ENCODE peak calls at places on chromosomes 5 and 9, in seven cellular contexts. One of them, this sample, is unnamed.

GRCh38 chr9:110282767-110283136 is 26.4 kb upstream of the TXN start:
- DNase-seq in WERI-Rb-1: no peak
- DNase-seq in chondrocyte: no peak
- DNase-seq in lower lobe of right lung: no peak
- DNase-seq in WTC11: no peak
- DNase-seq in HL-60: no peak
- DNase-seq in HFFc6: no peak
- DNase-seq in this sample: no peak

GRCh38 chr5:15249152-15249551 is 250.8 kb upstream of the FBXL7 start:
- DNase-seq in WERI-Rb-1: no peak
- DNase-seq in chondrocyte: no peak
- DNase-seq in lower lobe of right lung: no peak
- DNase-seq in WTC11: no peak
- DNase-seq in HL-60: no peak
- DNase-seq in HFFc6: peak; percentile 32
- DNase-seq in this sample: no peak

GRCh38 chr5:95822038-95822407 is 503 bp downstream of the GLRX start:
- DNase-seq in WERI-Rb-1: peak; percentile 65
- DNase-seq in chondrocyte: no peak
- DNase-seq in lower lobe of right lung: peak; percentile 78
- DNase-seq in WTC11: peak; percentile 36
- DNase-seq in HL-60: no peak
- DNase-seq in HFFc6: peak; percentile 16
- DNase-seq in this sample: peak; percentile 55

GRCh38 chr9:33132249-33132772 is 34.8 kb downstream of the B4GALT1 start:
- DNase-seq in WERI-Rb-1: no peak
- DNase-seq in chondrocyte: no peak
- DNase-seq in lower lobe of right lung: no peak
- DNase-seq in WTC11: no peak
- DNase-seq in HL-60: no peak
- DNase-seq in HFFc6: peak; percentile 83
- DNase-seq in this sample: no peak

GRCh38 chr5:153818626-153819025 is 220.1 kb downstream of the FAM114A2 start:
- DNase-seq in WERI-Rb-1: no peak
- DNase-seq in chondrocyte: no peak
- DNase-seq in lower lobe of right lung: no peak
- DNase-seq in WTC11: no peak
- DNase-seq in HL-60: no peak
- DNase-seq in HFFc6: peak; percentile 8
- DNase-seq in this sample: no peak

GRCh38 chr5:7245401-7245800 is 150.5 kb upstream of the ADCY2 start:
- DNase-seq in WERI-Rb-1: no peak
- DNase-seq in chondrocyte: no peak
- DNase-seq in lower lobe of right lung: no peak
- DNase-seq in WTC11: no peak
- DNase-seq in HL-60: no peak
- DNase-seq in HFFc6: no peak
- DNase-seq in this sample: no peak

GRCh38 chr5:171580506-171581265 is 161.2 kb downstream of the FGF18 start:
- DNase-seq in WERI-Rb-1: no peak
- DNase-seq in chondrocyte: no peak
- DNase-seq in lower lobe of right lung: no peak
- DNase-seq in WTC11: no peak
- DNase-seq in HL-60: no peak
- DNase-seq in HFFc6: no peak
- DNase-seq in this sample: no peak

GRCh38 chr9:120531683-120532300 is 48.2 kb downstream of the CDK5RAP2 start:
- DNase-seq in WERI-Rb-1: peak; percentile 44
- DNase-seq in chondrocyte: no peak
- DNase-seq in lower lobe of right lung: no peak
- DNase-seq in WTC11: peak; percentile 33
- DNase-seq in HL-60: peak; percentile 33
- DNase-seq in HFFc6: peak; percentile 26
- DNase-seq in this sample: peak; percentile 41

GRCh38 chr9:87857948-87858335 is 24.7 kb upstream of the SPATA31E1 start:
- DNase-seq in WERI-Rb-1: no peak
- DNase-seq in chondrocyte: no peak
- DNase-seq in lower lobe of right lung: no peak
- DNase-seq in WTC11: no peak
- DNase-seq in HL-60: no peak
- DNase-seq in HFFc6: no peak
- DNase-seq in this sample: no peak

GRCh38 chr9:93110400-93110855 is 14.4 kb downstream of the CARD19 start:
- DNase-seq in WERI-Rb-1: no peak
- DNase-seq in chondrocyte: peak; percentile 86
- DNase-seq in lower lobe of right lung: peak; percentile 51
- DNase-seq in WTC11: no peak
- DNase-seq in HL-60: no peak
- DNase-seq in HFFc6: no peak
- DNase-seq in this sample: no peak

GRCh38 chr9:92141144-92142129 is 26.2 kb upstream of the SPTLC1 start:
- DNase-seq in WERI-Rb-1: no peak
- DNase-seq in chondrocyte: no peak
- DNase-seq in lower lobe of right lung: no peak
- DNase-seq in WTC11: peak; percentile 59
- DNase-seq in HL-60: no peak
- DNase-seq in HFFc6: no peak
- DNase-seq in this sample: peak; percentile 64

GRCh38 chr9:128280084-128280622 is 4.1 kb downstream of the SWI5 start:
- DNase-seq in WERI-Rb-1: no peak
- DNase-seq in chondrocyte: no peak
- DNase-seq in lower lobe of right lung: no peak
- DNase-seq in WTC11: no peak
- DNase-seq in HL-60: peak; percentile 90
- DNase-seq in HFFc6: no peak
- DNase-seq in this sample: no peak

GRCh38 chr9:90900130-90900529 is 98.5 kb downstream of the SYK start:
- DNase-seq in WERI-Rb-1: no peak
- DNase-seq in chondrocyte: no peak
- DNase-seq in lower lobe of right lung: no peak
- DNase-seq in WTC11: no peak
- DNase-seq in HL-60: no peak
- DNase-seq in HFFc6: peak; percentile 22
- DNase-seq in this sample: peak; percentile 49
- TF ChIP-seq CTCF in WERI-Rb-1: peak; percentile 37
- TF ChIP-seq CTCF in chondrocyte: peak; percentile 57
- TF ChIP-seq CTCF in lower lobe of right lung: no peak
- TF ChIP-seq CTCF in WTC11: no peak
- TF ChIP-seq CTCF in HL-60: no peak
- TF ChIP-seq CTCF in HFFc6: peak; percentile 64
- TF ChIP-seq CTCF in this sample: peak; percentile 57

DNA sequence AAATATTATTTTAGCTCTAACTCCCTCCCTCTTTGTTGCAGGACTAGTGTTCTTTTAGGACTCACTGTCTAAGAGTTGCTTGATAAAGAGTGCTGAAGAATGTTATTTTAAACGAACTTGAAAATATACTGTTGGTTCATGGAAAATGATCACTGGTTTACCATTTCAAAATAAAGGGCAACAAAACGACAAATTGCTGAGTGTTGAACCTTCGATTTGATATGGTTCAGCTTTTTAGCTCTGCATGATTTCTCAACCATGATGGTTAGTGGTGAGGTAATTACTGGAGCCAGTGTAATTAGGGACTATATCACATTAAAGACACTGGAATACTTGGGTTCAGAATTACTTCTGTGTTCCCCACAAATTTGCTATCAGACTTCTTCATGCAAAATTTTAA is 87.9 kb upstream of the ADAMTSL1 start:
- DNase-seq in WERI-Rb-1: no peak
- DNase-seq in chondrocyte: no peak
- DNase-seq in lower lobe of right lung: no peak
- DNase-seq in WTC11: no peak
- DNase-seq in HL-60: no peak
- DNase-seq in HFFc6: no peak
- DNase-seq in this sample: no peak
- TF ChIP-seq CTCF in WERI-Rb-1: no peak
- TF ChIP-seq CTCF in chondrocyte: no peak
- TF ChIP-seq CTCF in lower lobe of right lung: no peak
- TF ChIP-seq CTCF in WTC11: no peak
- TF ChIP-seq CTCF in HL-60: no peak
- TF ChIP-seq CTCF in HFFc6: no peak
- TF ChIP-seq CTCF in this sample: no peak

GRCh38 chr5:66498791-66499207 is 97.4 kb upstream of the MAST4 start:
- DNase-seq in WERI-Rb-1: peak; percentile 32
- DNase-seq in chondrocyte: no peak
- DNase-seq in lower lobe of right lung: no peak
- DNase-seq in WTC11: no peak
- DNase-seq in HL-60: no peak
- DNase-seq in HFFc6: no peak
- DNase-seq in this sample: no peak

GRCh38 chr5:66494437-66494836 is 101.8 kb upstream of the MAST4 start:
- DNase-seq in WERI-Rb-1: peak; percentile 16
- DNase-seq in chondrocyte: no peak
- DNase-seq in lower lobe of right lung: no peak
- DNase-seq in WTC11: peak; percentile 81
- DNase-seq in HL-60: no peak
- DNase-seq in HFFc6: no peak
- DNase-seq in this sample: peak; percentile 79
- TF ChIP-seq CTCF in WERI-Rb-1: peak; percentile 62
- TF ChIP-seq CTCF in chondrocyte: no peak
- TF ChIP-seq CTCF in lower lobe of right lung: no peak
- TF ChIP-seq CTCF in WTC11: peak; percentile 60
- TF ChIP-seq CTCF in HL-60: no peak
- TF ChIP-seq CTCF in HFFc6: no peak
- TF ChIP-seq CTCF in this sample: peak; percentile 85

DNA sequence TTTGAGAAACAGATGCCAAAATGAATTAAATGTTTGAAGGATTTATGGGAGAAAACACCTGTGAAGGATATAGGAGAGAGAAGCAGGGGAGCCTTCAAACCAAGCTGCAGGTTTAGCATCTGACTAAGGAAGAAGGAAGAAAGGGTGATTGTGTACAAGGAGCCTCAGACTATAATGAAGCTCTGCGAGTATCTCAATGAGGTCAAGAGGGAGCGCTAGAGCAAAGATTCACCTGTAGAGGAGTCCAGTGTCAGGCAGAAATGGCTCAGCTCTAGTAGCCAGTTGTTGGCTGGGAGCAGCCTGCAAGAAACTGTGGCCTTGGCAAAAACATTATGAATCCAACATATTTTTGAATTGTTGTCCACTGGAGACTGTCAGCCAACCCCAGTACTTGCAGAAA is 20.0 kb upstream of the GHR start:
- DNase-seq in WERI-Rb-1: no peak
- DNase-seq in chondrocyte: no peak
- DNase-seq in lower lobe of right lung: no peak
- DNase-seq in WTC11: no peak
- DNase-seq in HL-60: no peak
- DNase-seq in HFFc6: no peak
- DNase-seq in this sample: no peak
- TF ChIP-seq CTCF in WERI-Rb-1: no peak
- TF ChIP-seq CTCF in chondrocyte: no peak
- TF ChIP-seq CTCF in lower lobe of right lung: no peak
- TF ChIP-seq CTCF in WTC11: no peak
- TF ChIP-seq CTCF in HL-60: no peak
- TF ChIP-seq CTCF in HFFc6: no peak
- TF ChIP-seq CTCF in this sample: peak; percentile 21

DNA sequence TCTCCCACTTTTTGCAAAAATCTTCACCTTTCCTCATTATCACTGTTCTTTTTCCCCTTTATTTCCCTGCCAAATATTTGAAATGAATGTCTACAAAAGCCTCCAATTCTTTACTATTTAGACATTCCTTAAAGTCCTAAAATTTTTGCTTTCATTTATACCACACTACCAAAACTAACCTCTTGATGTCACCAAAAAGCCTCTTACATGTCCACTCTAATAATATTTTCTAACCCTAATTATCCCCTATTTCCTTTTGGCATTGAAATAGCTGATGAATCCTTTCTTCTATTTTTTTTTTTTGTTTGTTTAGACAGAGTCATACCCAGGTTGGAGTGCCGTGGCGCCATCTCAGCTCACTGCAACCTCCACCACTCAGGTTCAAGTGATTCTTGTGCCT is 32.3 kb upstream of the NRG2 start:
- DNase-seq in WERI-Rb-1: no peak
- DNase-seq in chondrocyte: no peak
- DNase-seq in lower lobe of right lung: no peak
- DNase-seq in WTC11: no peak
- DNase-seq in HL-60: no peak
- DNase-seq in HFFc6: peak; percentile 25
- DNase-seq in this sample: no peak
- TF ChIP-seq CTCF in WERI-Rb-1: no peak
- TF ChIP-seq CTCF in chondrocyte: peak; percentile 66
- TF ChIP-seq CTCF in lower lobe of right lung: peak; percentile 21
- TF ChIP-seq CTCF in WTC11: no peak
- TF ChIP-seq CTCF in HL-60: no peak
- TF ChIP-seq CTCF in HFFc6: peak; percentile 68
- TF ChIP-seq CTCF in this sample: peak; percentile 41

GRCh38 chr5:137753986-137754235 is 252 bp downstream of the HNRNPA0 start:
- DNase-seq in WERI-Rb-1: no peak
- DNase-seq in chondrocyte: no peak
- DNase-seq in lower lobe of right lung: no peak
- DNase-seq in WTC11: no peak
- DNase-seq in HL-60: no peak
- DNase-seq in HFFc6: no peak
- DNase-seq in this sample: no peak
- TF ChIP-seq CTCF in WERI-Rb-1: no peak
- TF ChIP-seq CTCF in chondrocyte: no peak
- TF ChIP-seq CTCF in lower lobe of right lung: no peak
- TF ChIP-seq CTCF in WTC11: no peak
- TF ChIP-seq CTCF in HL-60: no peak
- TF ChIP-seq CTCF in HFFc6: no peak
- TF ChIP-seq CTCF in this sample: no peak

GRCh38 chr9:1875251-1875851 is 139.8 kb upstream of the SMARCA2 start:
- DNase-seq in WERI-Rb-1: no peak
- DNase-seq in chondrocyte: no peak
- DNase-seq in lower lobe of right lung: no peak
- DNase-seq in WTC11: no peak
- DNase-seq in HL-60: no peak
- DNase-seq in HFFc6: no peak
- DNase-seq in this sample: no peak

GRCh38 chr9:1870915-1871314 is 144.2 kb upstream of the SMARCA2 start:
- DNase-seq in WERI-Rb-1: no peak
- DNase-seq in chondrocyte: no peak
- DNase-seq in lower lobe of right lung: no peak
- DNase-seq in WTC11: no peak
- DNase-seq in HL-60: no peak
- DNase-seq in HFFc6: no peak
- DNase-seq in this sample: no peak

GRCh38 chr9:1871486-1872181 is 143.5 kb upstream of the SMARCA2 start:
- DNase-seq in WERI-Rb-1: no peak
- DNase-seq in chondrocyte: no peak
- DNase-seq in lower lobe of right lung: no peak
- DNase-seq in WTC11: peak; percentile 16
- DNase-seq in HL-60: no peak
- DNase-seq in HFFc6: no peak
- DNase-seq in this sample: peak; percentile 45

GRCh38 chr9:1869843-1870242 is 145.3 kb upstream of the SMARCA2 start:
- DNase-seq in WERI-Rb-1: peak; percentile 43
- DNase-seq in chondrocyte: no peak
- DNase-seq in lower lobe of right lung: no peak
- DNase-seq in WTC11: peak; percentile 66
- DNase-seq in HL-60: peak; percentile 28
- DNase-seq in HFFc6: no peak
- DNase-seq in this sample: peak; percentile 55
- TF ChIP-seq CTCF in WERI-Rb-1: peak; percentile 55
- TF ChIP-seq CTCF in chondrocyte: peak; percentile 60
- TF ChIP-seq CTCF in lower lobe of right lung: peak; percentile 51
- TF ChIP-seq CTCF in WTC11: peak; percentile 58
- TF ChIP-seq CTCF in HL-60: peak; percentile 15
- TF ChIP-seq CTCF in HFFc6: peak; percentile 50
- TF ChIP-seq CTCF in this sample: peak; percentile 81

This sample was measured in H9.